ENCODE peak calls at places on chromosomes 1 and 21, in four cellular contexts. H, E, Q and A are unnamed samples.
A peak's percentile ranks its signal among the peaks of the same experiment; 100 is the strongest.

GRCh38 chr1:48061162-48062136 is 64.3 kb upstream of the TRABD2B start:
- DNase-seq in H (no peak), Q (no peak), E (no peak), A (peak; percentile 84)

GRCh38 chr1:212040629-212041028 is 5.1 kb downstream of the DTL start:
- DNase-seq in Q (no peak), E (no peak), H (no peak), A (no peak)

GRCh38 chr1:205465392-205465791 is 9.5 kb upstream of the BLACAT1 start:
- DNase-seq in Q (no peak), H (no peak), E (no peak), A (no peak)

GRCh38 chr1:225481738-225482137 is 53.9 kb upstream of the LBR start:
- DNase-seq in Q (no peak), H (no peak), E (no peak), A (no peak)

GRCh38 chr1:28058168-28058567 is 30.2 kb downstream of the EYA3 start:
- DNase-seq in Q (no peak), H (no peak), E (no peak), A (no peak)

GRCh38 chr1:235937123-235937522 is 70.4 kb upstream of the LYST start:
- DNase-seq in E (no peak), H (no peak), Q (no peak), A (no peak)

GRCh38 chr1:12016182-12016581 is 3.1 kb upstream of the MIIP start:
- DNase-seq in H (no peak), E (no peak), Q (no peak), A (no peak)

GRCh38 chr1:12412439-12412838 is 182.6 kb downstream of the VPS13D start:
- DNase-seq in Q (no peak), H (no peak), E (no peak), A (no peak)

GRCh38 chr1:110555807-110556470 is 37.0 kb upstream of the KCNA10 start:
- DNase-seq in E (peak; percentile 49), H (no peak), Q (no peak), A (no peak)

GRCh38 chr1:98315309-98315708 is 346.2 kb upstream of the SNX7 start:
- DNase-seq in H (no peak), E (no peak), Q (no peak), A (no peak)
- H3K4me1 ChIP-seq in H (peaks cover 10% of the 10 kb centered on the region), E (peaks cover 2% of the 10 kb centered on the region), Q (no peaks in the 10 kb centered on the region), A (no peaks in the 10 kb centered on the region)

GRCh38 chr1:44043176-44044070 is 12.2 kb upstream of the SLC6A9 start:
- DNase-seq in H (no peak), Q (no peak), E (no peak), A (no peak)

GRCh38 chr1:44040418-44040817 is 9.2 kb upstream of the SLC6A9 start:
- DNase-seq in Q (no peak), H (no peak), E (no peak), A (no peak)

GRCh38 chr1:44044071-44044801 is 13.0 kb upstream of the SLC6A9 start:
- DNase-seq in Q (no peak), H (no peak), E (no peak), A (no peak)

GRCh38 chr1:44038876-44039657 is 7.8 kb upstream of the SLC6A9 start:
- DNase-seq in Q (no peak), H (no peak), E (no peak), A (no peak)

GRCh38 chr1:44040856-44041255 is 9.6 kb upstream of the SLC6A9 start:
- DNase-seq in Q (no peak), E (no peak), H (no peak), A (no peak)
- H3K4me3 ChIP-seq in Q (no peak overlapping the region), E (no peak overlapping the region), H (no peak overlapping the region), A (no peak overlapping the region)

GRCh38 chr1:154912755-154913154 is 23.8 kb downstream of the PMVK start:
- DNase-seq in E (no peak), Q (no peak), H (no peak), A (no peak)

GRCh38 chr1:154911691-154912550 is 24.6 kb downstream of the PMVK start:
- DNase-seq in H (no peak), E (no peak), Q (no peak), A (no peak)

GRCh38 chr1:154908937-154909336 is 27.6 kb downstream of the PMVK start:
- DNase-seq in E (no peak), Q (no peak), H (no peak), A (no peak)

GRCh38 chr1:154913242-154913641 is 23.3 kb downstream of the PMVK start:
- DNase-seq in H (no peak), E (no peak), Q (no peak), A (no peak)

GRCh38 chr1:154910851-154911250 is 25.7 kb downstream of the PMVK start:
- DNase-seq in Q (no peak), H (no peak), E (no peak), A (no peak)
- H3K27ac ChIP-seq in Q (no peak overlapping the region), H (no peak overlapping the region), E (no peak overlapping the region), A (no peak overlapping the region)

GRCh38 chr1:183632964-183633363 is 2.6 kb downstream of the ARPC5 start:
- DNase-seq in E (no peak), H (no peak), Q (no peak), A (no peak)
- H3K4me1 ChIP-seq in E (peaks cover 6% of the 10 kb centered on the region), H (peaks cover 70% of the 10 kb centered on the region), Q (peaks cover 45% of the 10 kb centered on the region), A (peaks cover 27% of the 10 kb centered on the region)

GRCh38 chr1:181090653-181091126 is 2.2 kb downstream of the IER5 start:
- DNase-seq in E (no peak), Q (peak; percentile 62), H (no peak), A (no peak)

GRCh38 chr1:181092056-181092455 is 3.6 kb downstream of the IER5 start:
- DNase-seq in H (no peak), E (no peak), Q (no peak), A (no peak)

GRCh38 chr1:181089777-181090505 is 1.4 kb downstream of the IER5 start:
- DNase-seq in Q (peak; percentile 88), H (peak; percentile 80), E (peak; percentile 58), A (no peak)

GRCh38 chr1:181092883-181093282 is 4.4 kb downstream of the IER5 start:
- DNase-seq in H (no peak), E (no peak), Q (no peak), A (no peak)

GRCh38 chr1:181091322-181092040 is 3.0 kb downstream of the IER5 start:
- DNase-seq in E (no peak), H (no peak), Q (no peak), A (no peak)
- H3K4me3 ChIP-seq in E (peak overlapping the region; percentile 74), H (peak overlapping the region; percentile 98), Q (peak overlapping the region; percentile 88), A (peak overlapping the region; percentile 97)

GRCh38 chr1:111695801-111696200 is 43.4 kb downstream of the INKA2 start:
- DNase-seq in H (no peak), E (no peak), Q (no peak), A (no peak)

GRCh38 chr1:111690306-111690617 is 48.9 kb downstream of the INKA2 start:
- DNase-seq in E (peak; percentile 63), Q (no peak), H (peak; percentile 60), A (no peak)
- H3K27ac ChIP-seq in E (no peak overlapping the region), Q (no peak overlapping the region), H (peak overlapping the region; percentile 17), A (peak overlapping the region; percentile 42)

GRCh38 chr21:42320791-42321190 is 5.6 kb upstream of the TFF3 start:
- DNase-seq in H (no peak), E (no peak), Q (no peak), A (no peak)
- H3K4me1 ChIP-seq in H (peaks cover 15% of the 10 kb centered on the region), E (no peaks in the 10 kb centered on the region), Q (no peaks in the 10 kb centered on the region), A (no peaks in the 10 kb centered on the region)